ENCODE peak calls at places on chromosomes 4 and X, in five cellular contexts. R is AG08395, G is EH, I is NCI-H748 treated with DMSO at 0.1 percent for 48 hours, E is chondrocyte. H is an unnamed sample.

GRCh38 chrX:136106920-136107534 is 40.3 kb upstream of the FHL1 start:
- DNase-seq in R (no peak), G (no peak), I (no peak), E (no peak), H (no peak)

GRCh38 chr4:54077812-54078211 is 13.4 kb upstream of the CHIC2 start:
- DNase-seq in R (no peak), G (peak), I (no peak), E (no peak), H (no peak)

GRCh38 chr4:142201041-142201440 is 564.7 kb downstream of the IL15 start:
- DNase-seq in R (no peak), G (no peak), I (no peak), E (no peak), H (no peak)

GRCh38 chrX:154136627-154137161 is 7.3 kb upstream of the OPN1LW start:
- DNase-seq in R (peak), G (peak), I (peak), E (no peak), H (peak)

GRCh38 chr4:88803600-88804096 is 106.0 kb upstream of the NAP1L5 start:
- DNase-seq in R (peak), G (peak), I (no peak), E (no peak), H (no peak)

GRCh38 chr4:79338148-79338547 is 12.3 kb upstream of the NAA11 start:
- DNase-seq in R (no peak), G (no peak), I (no peak), E (no peak), H (no peak)

GRCh38 chr4:150874386-150875226 is 140.5 kb downstream of the LRBA start:
- DNase-seq in R (no peak), G (no peak), I (no peak), E (no peak), H (no peak)

GRCh38 chr4:168832746-168833575 is 177.1 kb downstream of the CBR4 start:
- DNase-seq in R (peak), G (peak), I (no peak), E (no peak), H (peak)

GRCh38 chr4:149933120-149933519 is 117.5 kb upstream of the IQCM start:
- DNase-seq in R (no peak), G (no peak), I (no peak), E (no peak), H (no peak)

GRCh38 chr4:75844151-75844662 is 58.0 kb downstream of the PPEF2 start:
- DNase-seq in R (peak), G (peak), I (no peak), E (no peak), H (no peak)

GRCh38 chr4:98838977-98839618 is 89.8 kb downstream of the EIF4E start:
- DNase-seq in R (peak), G (peak), I (no peak), E (no peak), H (no peak)

GRCh38 chr4:33739886-33740285 is 2504.4 kb downstream of the ARAP2 start:
- DNase-seq in R (no peak), G (peak), I (no peak), E (no peak), H (no peak)

GRCh38 chrX:44314259-44314734 is 29.2 kb downstream of the EFHC2 start:
- DNase-seq in R (peak), G (no peak), I (no peak), E (no peak), H (peak)

GRCh38 chrX:8607326-8607725 is 124.6 kb downstream of the ANOS1 start:
- DNase-seq in R (no peak), G (no peak), I (no peak), E (no peak), H (no peak)

GRCh38 chr4:55634417-55635128 is 1.5 kb downstream of the NMU start:
- DNase-seq in R (no peak), G (no peak), I (no peak), E (no peak), H (no peak)

GRCh38 chrX:2391869-2392606 is 108.7 kb downstream of the DHRSX start:
- DNase-seq in R (peak), G (peak), I (no peak), E (no peak), H (no peak)

GRCh38 chr4:155170569-155170968 is 37.9 kb upstream of the NPY2R start:
- DNase-seq in R (no peak), G (no peak), I (no peak), E (no peak), H (no peak)

GRCh38 chr4:16844796-16845586 is 53.5 kb downstream of the LDB2 start:
- DNase-seq in R (no peak), G (no peak), I (no peak), E (no peak), H (no peak)

GRCh38 chr4:137614491-137614890 is 82.2 kb upstream of the PCDH18 start:
- DNase-seq in R (no peak), G (no peak), I (peak), E (no peak), H (no peak)

GRCh38 chr4:55547461-55547770 is 707 bp upstream of the CLOCK start:
- DNase-seq in R (no peak), G (no peak), I (no peak), E (no peak), H (no peak)

GRCh38 chr4:121277194-121278105 is 103.4 kb downstream of the QRFPR start:
- DNase-seq in R (no peak), G (peak), I (no peak), E (no peak), H (no peak)

GRCh38 chr4:76962406-76963135 is 13.0 kb downstream of the SEPTIN11 start:
- DNase-seq in R (no peak), G (no peak), I (no peak), E (no peak), H (no peak)